ENCODE peak calls at places on chromosomes 11 and 22, in seven cellular contexts. K, N, T, P, V, C and S are unnamed samples.
A peak's percentile ranks its signal among the peaks of the same experiment; 100 is the strongest.

GRCh38 chr11:125285844-125286243 is 121.3 kb downstream of the PKNOX2 start:
- DNase-seq in K (no peak), N (no peak), T (no peak), P (no peak), V (no peak), C (no peak), S (no peak)

GRCh38 chr11:64073542-64073941 is 37.8 kb downstream of the FLRT1 start:
- DNase-seq in K (no peak), N (no peak), T (no peak), P (no peak), V (no peak), C (no peak), S (no peak)

GRCh38 chr11:48088682-48089050 is 108.3 kb downstream of the PTPRJ start:
- DNase-seq in K (no peak), N (no peak), T (no peak), P (peak; percentile 58), V (no peak), C (peak; percentile 88), S (no peak)

GRCh38 chr11:45412033-45412432 is 125.9 kb upstream of the SYT13 start:
- DNase-seq in K (no peak), N (no peak), T (no peak), P (peak; percentile 61), V (no peak), C (no peak), S (no peak)

GRCh38 chr22:49344196-49344595 is 483.5 kb downstream of the BRD1 start:
- DNase-seq in K (no peak), N (peak; percentile 28), T (no peak), P (no peak), V (no peak), C (no peak), S (peak; percentile 68)

GRCh38 chr11:110891411-110891810 is 179.2 kb upstream of the ARHGAP20 start:
- DNase-seq in K (peak; percentile 64), N (no peak), T (no peak), P (no peak), V (no peak), C (peak; percentile 94), S (no peak)

GRCh38 chr22:38262051-38262795 is 10.6 kb downstream of the TMEM184B start:
- DNase-seq in K (no peak), N (peak; percentile 65), T (no peak), P (no peak), V (no peak), C (peak; percentile 45), S (no peak)

GRCh38 chr11:3824714-3825472 is 15.9 kb downstream of the RHOG start:
- DNase-seq in K (no peak), N (peak; percentile 81), T (no peak), P (peak; percentile 54), V (peak; percentile 67), C (peak; percentile 62), S (no peak)

GRCh38 chr22:44341431-44342346 is 28.9 kb upstream of the SHISAL1 start:
- DNase-seq in K (no peak), N (peak; percentile 85), T (no peak), P (no peak), V (no peak), C (peak; percentile 43), S (no peak)

GRCh38 chr22:49308300-49308699 is 519.4 kb downstream of the BRD1 start:
- DNase-seq in K (no peak), N (no peak), T (no peak), P (no peak), V (no peak), C (no peak), S (peak; percentile 25)

GRCh38 chr11:75719639-75720239 is 2.1 kb downstream of the MOGAT2 start:
- DNase-seq in K (no peak), N (no peak), T (no peak), P (no peak), V (no peak), C (no peak), S (no peak)

GRCh38 chr11:119518746-119519382 is 95.9 kb upstream of the THY1 start:
- DNase-seq in K (peak; percentile 11), N (peak; percentile 89), T (no peak), P (peak; percentile 54), V (no peak), C (peak; percentile 53), S (no peak)

GRCh38 chr11:58676563-58677135 is 54.2 kb downstream of the CNTF start:
- DNase-seq in K (no peak), N (no peak), T (no peak), P (no peak), V (no peak), C (no peak), S (no peak)

GRCh38 chr22:37184816-37185541 is 3.1 kb downstream of the C1QTNF6 start:
- DNase-seq in K (no peak), N (no peak), T (no peak), P (no peak), V (no peak), C (no peak), S (no peak)

GRCh38 chr22:32649515-32650200 is 151.8 kb upstream of the TIMP3 start:
- DNase-seq in K (peak; percentile 53), N (no peak), T (no peak), P (no peak), V (no peak), C (no peak), S (no peak)

GRCh38 chr11:69301491-69302401 is 7.8 kb downstream of the MYEOV start:
- DNase-seq in K (peak; percentile 97), N (no peak), T (no peak), P (peak; percentile 83), V (no peak), C (no peak), S (peak; percentile 86)

GRCh38 chr11:44852159-44852707 is 98.5 kb downstream of the TP53I11 start:
- DNase-seq in K (peak; percentile 21), N (no peak), T (no peak), P (no peak), V (no peak), C (no peak), S (no peak)

GRCh38 chr11:72228229-72228843 is 3.8 kb downstream of the INPPL1 start:
- DNase-seq in K (no peak), N (no peak), T (no peak), P (no peak), V (no peak), C (peak; percentile 26), S (peak; percentile 79)

GRCh38 chr11:2685051-2685450 is 14.7 kb downstream of the KCNQ1OT1 start:
- DNase-seq in K (no peak), N (no peak), T (no peak), P (no peak), V (no peak), C (no peak), S (no peak)

GRCh38 chr22:27798526-27799333 is 2.8 kb downstream of the MN1 start:
- DNase-seq in K (no peak), N (peak; percentile 67), T (no peak), P (no peak), V (no peak), C (peak; percentile 28), S (no peak)

GRCh38 chr22:27317156-27317555 is 484.4 kb downstream of the MN1 start:
- DNase-seq in K (no peak), N (peak; percentile 40), T (no peak), P (peak; percentile 73), V (no peak), C (no peak), S (no peak)

GRCh38 chr22:41383085-41383484 is 1.3 kb downstream of the TEF start:
- DNase-seq in K (no peak), N (no peak), T (no peak), P (no peak), V (no peak), C (no peak), S (no peak)

GRCh38 chr22:39188809-39189208 is 36.3 kb upstream of the CBX7 start:
- DNase-seq in K (no peak), N (no peak), T (no peak), P (no peak), V (no peak), C (no peak), S (no peak)

GRCh38 chr11:34977039-34977906 is 60.9 kb downstream of the PDHX start:
- DNase-seq in K (peak; percentile 67), N (no peak), T (no peak), P (peak; percentile 56), V (no peak), C (peak; percentile 68), S (no peak)

GRCh38 chr11:120817131-120817530 is 206.8 kb upstream of the TBCEL start:
- DNase-seq in K (no peak), N (no peak), T (no peak), P (no peak), V (no peak), C (no peak), S (no peak)

GRCh38 chr11:64531906-64532312 is 59.1 kb upstream of the SLC22A12 start:
- DNase-seq in K (no peak), N (no peak), T (no peak), P (no peak), V (no peak), C (no peak), S (no peak)

GRCh38 chr11:57340228-57340627 is 2.1 kb downstream of the P2RX3 start:
- DNase-seq in K (no peak), N (peak; percentile 65), T (no peak), P (peak; percentile 75), V (no peak), C (peak; percentile 26), S (no peak)
- TF ChIP-seq CTCF in K (no peak), N (peak; percentile 59), T (no peak), P (peak; percentile 60), V (no peak), C (peak; percentile 23), S (no peak)

DNA sequence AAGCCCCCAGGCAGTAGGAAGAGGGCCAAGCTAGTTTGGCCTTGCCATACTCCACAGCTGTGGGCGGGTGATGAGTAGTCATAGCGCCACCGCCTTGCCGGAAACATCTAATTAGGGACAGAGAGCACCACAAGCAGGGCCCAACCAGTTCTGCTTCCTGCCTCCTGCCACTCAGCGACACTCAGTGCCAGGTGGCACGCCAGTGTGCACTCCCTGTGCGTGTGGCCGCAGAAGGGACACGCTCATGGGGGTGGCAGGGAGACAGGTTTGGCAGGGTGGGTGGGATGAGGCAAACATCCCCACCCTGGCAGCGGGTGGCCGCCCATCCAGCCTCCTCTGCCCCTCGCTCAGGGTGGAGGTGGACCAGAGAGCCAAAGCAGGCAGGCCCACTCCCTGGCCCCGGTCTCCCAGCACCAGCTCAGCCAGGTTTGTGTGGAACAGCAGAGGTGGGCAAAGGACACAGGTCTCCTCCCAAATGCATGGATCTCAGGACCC is 4.9 kb downstream of the OVOL1 start:
- DNase-seq in K (peak; percentile 59), N (no peak), T (no peak), P (no peak), V (no peak), C (no peak), S (no peak)
- TF ChIP-seq CTCF in K (no peak), N (no peak), T (peak; percentile 9), P (no peak), V (no peak), C (no peak), S (no peak)

DNA sequence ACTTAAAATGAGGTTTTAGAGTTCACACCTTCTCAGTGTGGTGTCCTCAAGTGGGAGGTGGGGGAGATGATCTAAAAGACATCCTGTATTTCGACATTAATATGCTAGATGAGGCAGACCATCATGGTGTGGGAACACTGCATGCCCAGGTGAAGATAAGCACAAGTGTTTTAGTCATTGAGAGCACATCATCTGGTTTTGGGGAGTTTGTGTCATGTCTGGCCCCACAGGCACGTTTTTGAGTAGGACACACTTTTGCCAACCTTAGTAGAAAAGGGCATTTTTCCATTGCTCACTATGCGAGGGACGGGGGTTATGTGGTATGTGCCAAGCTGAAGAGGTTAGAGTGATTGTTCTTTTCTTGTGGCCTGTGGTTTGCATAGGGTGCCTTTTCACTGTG is 189.3 kb downstream of the DBX1 start:
- DNase-seq in K (no peak), N (no peak), T (no peak), P (no peak), V (no peak), C (no peak), S (no peak)
- TF ChIP-seq CTCF in K (no peak), N (no peak), T (no peak), P (no peak), V (no peak), C (no peak), S (no peak)

GRCh38 chr11:488992-489391 is 18.1 kb downstream of the RNH1 start:
- DNase-seq in K (no peak), N (no peak), T (no peak), P (no peak), V (no peak), C (no peak), S (no peak)
- TF ChIP-seq CTCF in K (no peak), N (no peak), T (no peak), P (no peak), V (no peak), C (no peak), S (no peak)